ENCODE peak calls at places on chromosomes 16 and 17, in eight cellular contexts. E, D, Y, O, K, M, J and I are unnamed samples.

GRCh38 chr17:47702391-47702995 is 8.5 kb downstream of the TBKBP1 start:
- DNase-seq in O (no peak), D (no peak), E (no peak), J (no peak), M (no peak), Y (no peak), K (no peak), I (no peak)

GRCh38 chr16:77585852-77586251 is 136.5 kb upstream of the NUDT7 start:
- DNase-seq in J (peak; percentile 19), D (no peak), M (no peak), K (peak; percentile 65), E (no peak), O (no peak), Y (peak; percentile 19), I (no peak)

GRCh38 chr17:72488542-72489272 is 367.9 kb downstream of the SOX9 start:
- DNase-seq in K (no peak), D (no peak), J (no peak), M (no peak), E (no peak), Y (no peak), O (no peak), I (peak; percentile 50)

GRCh38 chr17:16915752-16916556 is 56.0 kb downstream of the TNFRSF13B start:
- DNase-seq in Y (peak; percentile 16), E (peak; percentile 31), D (no peak), M (no peak), O (no peak), K (peak; percentile 32), J (peak; percentile 58), I (peak; percentile 85)

GRCh38 chr16:16096858-16097213 is 126.5 kb downstream of the ABCC6 start:
- DNase-seq in Y (no peak), K (no peak), J (no peak), D (no peak), O (no peak), M (no peak), E (no peak), I (no peak)

GRCh38 chr17:78305801-78306200 is 54.1 kb downstream of the SOCS3 start:
- DNase-seq in M (no peak), E (no peak), D (no peak), K (no peak), O (no peak), J (no peak), Y (no peak), I (no peak)

GRCh38 chr17:19329839-19330238 is 32.7 kb downstream of the B9D1 start:
- DNase-seq in D (no peak), M (no peak), Y (no peak), O (no peak), K (no peak), J (no peak), E (no peak), I (no peak)

GRCh38 chr16:21101631-21102420 is 48.8 kb downstream of the DNAH3 start:
- DNase-seq in E (no peak), O (no peak), J (no peak), Y (peak; percentile 20), M (no peak), K (peak; percentile 18), D (peak; percentile 3), I (no peak)

GRCh38 chr16:17566075-17566474 is 95.3 kb upstream of the XYLT1 start:
- DNase-seq in M (no peak), O (no peak), Y (no peak), E (no peak), K (no peak), J (no peak), D (no peak), I (no peak)